ENCODE peak calls at places on chromosomes 5 and 9, in six cellular contexts. T is breast epithelium, N is sigmoid colon, O is GM12891, Y is SK-N-SH, J is K562. F is an unnamed sample.

GRCh38 chr5:53490747-53491146 is 10.3 kb downstream of the FST start:
- DNase-seq in J (no peak), O (no peak), Y (no peak), N (no peak), T (peak), F (no peak)

GRCh38 chr9:77848897-77849296 is 182.7 kb downstream of the GNAQ start:
- DNase-seq in O (no peak), J (no peak), N (peak), T (peak), Y (no peak), F (no peak)

GRCh38 chr9:90556897-90557296 is 85.7 kb downstream of the DIRAS2 start:
- DNase-seq in N (no peak), O (no peak), J (no peak), T (no peak), Y (no peak), F (no peak)

GRCh38 chr9:88660611-88661010 is 125.6 kb downstream of the NXNL2 start:
- DNase-seq in O (no peak), J (peak), T (no peak), N (no peak), Y (no peak), F (no peak)

GRCh38 chr9:78064075-78064474 is 32.5 kb upstream of the GNAQ start:
- DNase-seq in T (no peak), Y (no peak), O (no peak), N (no peak), J (no peak), F (no peak)

GRCh38 chr5:138103321-138103637 is 19.4 kb downstream of the WNT8A start:
- DNase-seq in N (no peak), O (no peak), J (no peak), Y (no peak), T (no peak), F (no peak)

GRCh38 chr9:91843093-91843492 is 106.9 kb downstream of the ROR2 start:
- DNase-seq in N (peak), J (no peak), O (no peak), T (no peak), Y (no peak), F (no peak)

GRCh38 chr5:14406554-14406849 is 175.1 kb upstream of the OTULINL start:
- DNase-seq in N (no peak), J (peak), Y (no peak), T (no peak), O (no peak), F (no peak)

GRCh38 chr5:151509231-151509630 is 61.8 kb downstream of the SLC36A1 start:
- DNase-seq in Y (no peak), O (no peak), J (no peak), N (no peak), T (no peak), F (no peak)

GRCh38 chr5:177967221-177967887 is 28.7 kb downstream of the PROP1 start:
- DNase-seq in N (no peak), T (no peak), Y (no peak), J (no peak), O (no peak), F (no peak)

GRCh38 chr9:4042966-4043365 is 256.9 kb downstream of the GLIS3 start:
- DNase-seq in N (no peak), Y (no peak), J (no peak), T (no peak), O (no peak), F (no peak)

GRCh38 chr9:2718001-2718697 is 839 bp downstream of the KCNV2 start:
- DNase-seq in O (no peak), N (no peak), J (no peak), Y (no peak), T (no peak), F (no peak)

GRCh38 chr9:2621678-2622360 is at the start of gene VLDLR:
- DNase-seq in N (peak), Y (peak), O (peak), J (peak), T (peak), F (peak)

GRCh38 chr9:109349431-109349846 is 28.6 kb upstream of the EPB41L4B start:
- DNase-seq in O (no peak), Y (no peak), T (no peak), N (no peak), J (no peak), F (peak)

GRCh38 chr5:103249068-103249467 is 9.5 kb upstream of the MACIR start:
- DNase-seq in T (no peak), J (no peak), O (no peak), N (no peak), Y (no peak), F (no peak)

GRCh38 chr9:93451762-93452709 is 551 bp downstream of the FAM120A start:
- DNase-seq in N (peak), Y (peak), T (no peak), J (peak), O (peak), F (peak)

GRCh38 chr5:154211611-154212390 is 21.3 kb downstream of the GALNT10 start:
- DNase-seq in O (no peak), N (no peak), T (no peak), Y (no peak), J (no peak), F (no peak)

GRCh38 chr5:137757634-137758033 is 3.5 kb upstream of the HNRNPA0 start:
- DNase-seq in T (no peak), N (no peak), J (no peak), Y (no peak), O (no peak), F (no peak)

GRCh38 chr5:62569466-62569865 is 9.2 kb upstream of the LRRC70 start:
- DNase-seq in Y (no peak), J (no peak), T (no peak), N (no peak), O (no peak), F (no peak)

GRCh38 chr9:127185931-127186781 is 63.7 kb upstream of the ANGPTL2 start:
- DNase-seq in J (no peak), O (no peak), N (peak), Y (peak), T (peak), F (peak)
- TF ChIP-seq POLR2AphosphoS5 in J (no peak), O (no peak), N (peak), Y (peak), T (peak), F (peak)

GRCh38 chr9:35547889-35548418 is 57.1 kb upstream of the TESK1 start:
- DNase-seq in T (no peak), Y (no peak), N (no peak), J (no peak), O (no peak), F (no peak)
- TF ChIP-seq POLR2AphosphoS5 in T (no peak), Y (no peak), N (no peak), J (no peak), O (no peak), F (no peak)

DNA sequence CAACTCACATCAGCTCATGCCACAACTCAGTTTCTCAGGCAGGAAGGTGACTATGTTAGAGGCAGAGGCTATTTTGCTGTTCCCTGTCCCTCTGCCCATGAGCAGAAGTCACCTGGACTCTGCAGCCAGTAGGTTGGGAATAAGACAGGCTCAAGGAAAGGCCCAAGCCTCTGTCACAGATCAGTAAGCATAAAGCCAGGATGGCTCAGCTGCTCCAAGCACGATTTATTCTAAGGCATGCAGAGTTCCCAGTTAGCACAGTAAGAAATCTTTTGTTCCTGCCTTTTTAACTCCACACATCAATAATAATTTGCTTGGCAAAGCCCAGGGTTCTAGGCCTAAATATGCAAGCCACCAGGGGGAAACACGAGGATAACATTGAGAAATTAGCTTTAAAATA is 249.0 kb upstream of the ADRA1B start:
- DNase-seq in Y (no peak), J (no peak), N (no peak), O (no peak), T (no peak), F (no peak)
- TF ChIP-seq POLR2AphosphoS5 in Y (no peak), J (no peak), N (no peak), O (no peak), T (no peak), F (no peak)

GRCh38 chr9:120868676-120869359 is 8.2 kb downstream of the PHF19 start:
- DNase-seq in O (peak), T (peak), J (peak), Y (peak), N (peak), F (peak)
- TF ChIP-seq POLR2AphosphoS5 in O (no peak), T (peak), J (no peak), Y (no peak), N (peak), F (peak)

GRCh38 chr9:125759812-125760134 is 12.6 kb downstream of the PBX3 start:
- DNase-seq in O (no peak), N (no peak), J (no peak), Y (no peak), T (no peak), F (no peak)
- TF ChIP-seq POLR2AphosphoS5 in O (peak), N (no peak), J (no peak), Y (no peak), T (no peak), F (no peak)

DNA sequence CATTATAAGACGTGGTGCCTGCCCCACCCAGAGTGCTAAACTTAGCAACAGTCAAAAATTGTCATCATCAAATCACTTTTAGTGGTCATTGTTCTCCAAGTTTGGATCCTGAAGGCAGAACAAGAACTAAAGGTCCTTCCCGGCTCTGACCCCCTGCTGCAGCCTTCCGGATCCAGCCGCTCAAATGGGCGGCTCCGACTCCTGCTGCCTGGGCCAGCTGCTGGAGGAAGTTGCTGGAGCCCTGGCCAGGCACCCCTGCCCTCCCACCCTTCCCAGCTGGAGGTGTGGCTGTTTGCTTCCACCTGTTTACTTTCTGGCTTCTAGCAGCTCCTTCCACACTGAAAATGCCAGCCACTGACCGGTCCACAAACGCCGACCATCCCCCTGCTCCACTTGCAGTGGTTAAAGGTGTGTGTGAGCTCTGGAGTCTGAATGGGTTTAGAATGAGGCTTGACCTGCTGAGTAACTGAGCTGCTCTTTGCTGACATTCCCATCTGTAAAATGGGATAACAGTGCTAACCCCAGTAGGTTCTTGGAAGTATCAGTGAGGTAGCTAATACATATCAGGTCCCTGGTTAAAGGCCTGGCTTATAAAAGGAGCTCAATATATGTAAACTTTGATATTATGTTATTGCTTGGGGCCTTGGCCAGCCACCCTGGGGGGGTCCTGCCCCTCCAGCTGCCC is 31.3 kb upstream of the DAB2IP start:
- DNase-seq in Y (no peak), T (no peak), O (no peak), N (no peak), J (no peak), F (no peak)
- TF ChIP-seq POLR2AphosphoS5 in Y (no peak), T (no peak), O (no peak), N (no peak), J (no peak), F (no peak)

DNA sequence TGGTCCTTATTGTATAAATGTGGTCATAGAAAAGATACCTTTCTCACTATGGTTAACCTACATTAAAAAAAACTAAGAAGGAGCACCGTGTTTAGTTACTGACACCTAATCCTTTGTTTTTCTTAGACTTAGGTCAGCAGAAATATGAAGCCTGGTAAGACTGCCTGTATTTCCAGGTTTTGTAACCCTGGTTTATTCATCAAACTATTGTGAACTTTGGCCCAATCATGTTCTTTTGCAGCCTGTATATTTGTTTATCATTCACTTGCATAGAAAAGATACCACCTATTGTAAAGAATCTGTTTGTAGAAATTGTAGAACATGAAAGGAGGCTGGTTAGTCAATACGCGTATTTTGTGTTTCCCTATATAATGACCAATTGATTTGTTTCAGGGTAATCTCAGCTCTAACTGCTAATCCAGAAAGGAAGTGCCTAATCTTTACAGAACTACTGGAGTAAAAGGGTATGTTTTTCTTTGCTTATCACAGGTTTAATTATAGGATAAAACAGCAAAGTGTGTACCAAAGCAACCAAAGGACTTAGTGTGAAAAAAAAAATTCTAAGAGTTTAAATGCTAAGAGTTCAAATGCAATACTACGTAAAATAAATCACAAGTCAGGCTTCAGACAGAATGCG is 103.6 kb downstream of the LURAP1L start:
- DNase-seq in J (no peak), Y (no peak), O (no peak), T (no peak), N (no peak), F (no peak)
- TF ChIP-seq POLR2AphosphoS5 in J (no peak), Y (no peak), O (no peak), T (no peak), N (no peak), F (no peak)

DNA sequence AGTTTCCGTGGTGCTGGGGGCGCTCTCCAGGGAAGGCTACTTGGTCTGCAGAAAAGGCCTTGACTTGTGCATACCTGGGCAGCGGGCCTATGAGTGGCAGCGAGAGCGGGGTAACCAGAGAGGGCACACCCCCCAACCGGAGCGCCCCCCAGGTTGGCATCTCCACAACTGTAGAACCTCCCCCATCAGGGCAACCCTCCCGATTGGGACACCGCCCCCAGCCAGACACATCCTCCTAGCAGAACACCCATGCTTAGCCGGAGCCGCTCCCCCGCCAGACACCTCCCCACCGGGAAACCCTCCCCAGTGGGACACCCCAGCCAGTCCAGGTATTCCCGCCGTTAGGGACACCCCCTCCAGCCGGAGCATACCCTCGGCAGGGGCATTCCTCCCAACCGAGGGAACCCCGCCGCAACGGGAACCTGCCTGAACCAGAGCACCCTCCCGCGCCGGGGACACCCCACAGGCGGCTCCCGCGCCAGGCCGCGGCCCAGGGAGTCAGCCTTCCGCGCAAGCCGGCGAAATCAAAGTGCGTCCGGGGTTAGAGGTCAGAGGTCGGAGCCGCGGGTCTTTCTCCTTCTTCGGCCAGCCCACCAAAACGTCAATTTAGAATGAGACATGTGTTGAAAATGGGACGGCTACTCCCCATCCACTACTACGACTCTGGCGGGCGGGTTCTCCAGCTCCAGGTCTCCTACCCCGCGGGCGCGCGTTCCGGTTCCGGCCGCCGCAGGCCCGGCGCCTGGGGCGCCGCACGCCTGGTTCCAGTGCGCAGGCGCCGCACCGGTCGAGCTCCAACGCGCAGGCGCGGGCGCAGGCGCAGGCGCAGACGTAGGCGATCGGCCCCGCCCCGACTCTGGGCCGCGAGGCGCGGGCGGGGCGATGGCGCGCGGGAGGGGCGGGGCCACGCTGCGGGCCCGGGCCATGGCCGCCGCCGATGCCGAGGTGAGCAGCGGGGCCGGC is at the start of gene EHMT1:
- DNase-seq in J (peak), Y (peak), N (peak), O (peak), T (peak), F (peak)
- TF ChIP-seq POLR2AphosphoS5 in J (peak), Y (peak), N (peak), O (peak), T (peak), F (peak)

GRCh38 chr5:100311811-100312210 is 223.4 kb upstream of the FAM174A start:
- DNase-seq in J (no peak), Y (no peak), T (no peak), N (no peak), O (no peak), F (no peak)

GRCh38 chr5:100313657-100314056 is 221.5 kb upstream of the FAM174A start:
- DNase-seq in J (no peak), Y (no peak), O (no peak), N (no peak), T (no peak), F (no peak)
- TF ChIP-seq POLR2AphosphoS5 in J (no peak), Y (no peak), O (no peak), N (no peak), T (no peak), F (no peak)

F was measured in prostate gland.